ENCODE peak calls at places on chromosomes 11 and 22, in five cellular contexts. P is A549, H is H1, B is GM12878, C is K562. Q is an unnamed sample.

GRCh38 chr11:43738600-43739409 is 58.3 kb downstream of the HSD17B12 start:
- DNase-seq in P (no peak), H (no peak), B (no peak), C (peak), Q (peak)

GRCh38 chr11:32487270-32487669 is 51.9 kb upstream of the WT1 start:
- DNase-seq in P (peak), H (no peak), B (no peak), C (peak), Q (no peak)

GRCh38 chr11:67262731-67263675 is 3.3 kb upstream of the GRK2 start:
- DNase-seq in P (peak), H (peak), B (no peak), C (peak), Q (peak)

GRCh38 chr11:115869780-115870431 is 365.7 kb upstream of the CADM1 start:
- DNase-seq in P (peak), H (peak), B (peak), C (peak), Q (peak)

GRCh38 chr22:46602025-46602424 is 18.2 kb upstream of the GRAMD4 start:
- DNase-seq in P (no peak), H (no peak), B (no peak), C (no peak), Q (no peak)

GRCh38 chr11:2665747-2666710 is 33.8 kb downstream of the KCNQ1OT1 start:
- DNase-seq in P (no peak), H (no peak), B (no peak), C (no peak), Q (no peak)

GRCh38 chr11:6298605-6299004 is 21.7 kb downstream of the CAVIN3 start:
- DNase-seq in P (peak), H (peak), B (no peak), C (peak), Q (peak)

GRCh38 chr22:32067613-32068012 is 24.6 kb downstream of the SLC5A1 start:
- DNase-seq in P (no peak), H (no peak), B (no peak), C (no peak), Q (no peak)

GRCh38 chr11:68158580-68158979 is 37.4 kb upstream of the CHKA start:
- DNase-seq in P (no peak), H (no peak), B (no peak), C (no peak), Q (no peak)

GRCh38 chr11:76327756-76328388 is 53.1 kb downstream of the THAP12 start:
- DNase-seq in P (no peak), H (no peak), B (no peak), C (no peak), Q (no peak)

GRCh38 chr11:76327223-76327622 is 53.7 kb downstream of the THAP12 start:
- DNase-seq in P (no peak), H (no peak), B (no peak), C (peak), Q (no peak)

GRCh38 chr11:76329983-76330382 is 50.9 kb downstream of the THAP12 start:
- DNase-seq in P (no peak), H (peak), B (no peak), C (no peak), Q (peak)

GRCh38 chr11:76330651-76331050 is 50.3 kb downstream of the THAP12 start:
- DNase-seq in P (no peak), H (no peak), B (no peak), C (no peak), Q (no peak)

DNA sequence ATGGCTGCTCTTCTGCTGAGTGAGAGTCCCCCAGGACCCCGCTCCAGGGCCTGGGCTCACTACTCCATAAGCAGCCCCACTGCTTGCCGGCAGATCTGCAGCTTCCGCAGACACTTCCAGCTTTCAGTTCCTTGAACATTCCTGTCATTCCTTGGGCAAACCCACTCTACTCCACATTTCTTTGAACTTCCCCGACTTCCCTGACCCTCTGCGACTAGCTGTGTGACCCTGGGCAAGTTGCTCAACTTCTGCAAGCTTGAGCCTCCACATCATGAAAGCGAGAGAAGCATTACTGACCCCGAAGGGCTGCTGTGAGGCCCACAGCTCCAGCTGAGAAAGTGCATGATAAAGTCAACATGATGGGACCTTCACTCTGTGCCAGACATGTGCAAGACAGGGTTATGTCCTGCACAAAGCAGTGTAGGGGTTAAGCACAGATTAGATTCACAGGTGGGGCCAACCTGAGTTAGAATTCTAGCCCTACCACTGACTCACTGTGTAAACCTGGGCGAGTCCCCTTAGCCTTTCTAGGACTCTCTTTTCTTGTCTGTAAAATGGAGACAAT is 51.8 kb downstream of the THAP12 start:
- DNase-seq in P (no peak), H (peak), B (no peak), C (no peak), Q (peak)
- TF ChIP-seq KDM1A in P (no peak), H (no peak), B (no peak), C (no peak), Q (no peak)

GRCh38 chr11:19777032-19777341 is 64.3 kb downstream of the NAV2 start:
- DNase-seq in P (peak), H (peak), B (no peak), C (no peak), Q (no peak)
- TF ChIP-seq KDM1A in P (no peak), H (no peak), B (no peak), C (no peak), Q (no peak)

GRCh38 chr11:120547871-120548681 is 36.5 kb downstream of the GRIK4 start:
- DNase-seq in P (peak), H (no peak), B (no peak), C (no peak), Q (peak)

GRCh38 chr11:120547301-120547700 is 35.8 kb downstream of the GRIK4 start:
- DNase-seq in P (no peak), H (no peak), B (no peak), C (no peak), Q (no peak)

GRCh38 chr11:120548682-120549209 is 37.2 kb downstream of the GRIK4 start:
- DNase-seq in P (no peak), H (no peak), B (no peak), C (no peak), Q (no peak)

GRCh38 chr11:120545813-120546212 is 34.3 kb downstream of the GRIK4 start:
- DNase-seq in P (no peak), H (no peak), B (no peak), C (no peak), Q (no peak)

DNA sequence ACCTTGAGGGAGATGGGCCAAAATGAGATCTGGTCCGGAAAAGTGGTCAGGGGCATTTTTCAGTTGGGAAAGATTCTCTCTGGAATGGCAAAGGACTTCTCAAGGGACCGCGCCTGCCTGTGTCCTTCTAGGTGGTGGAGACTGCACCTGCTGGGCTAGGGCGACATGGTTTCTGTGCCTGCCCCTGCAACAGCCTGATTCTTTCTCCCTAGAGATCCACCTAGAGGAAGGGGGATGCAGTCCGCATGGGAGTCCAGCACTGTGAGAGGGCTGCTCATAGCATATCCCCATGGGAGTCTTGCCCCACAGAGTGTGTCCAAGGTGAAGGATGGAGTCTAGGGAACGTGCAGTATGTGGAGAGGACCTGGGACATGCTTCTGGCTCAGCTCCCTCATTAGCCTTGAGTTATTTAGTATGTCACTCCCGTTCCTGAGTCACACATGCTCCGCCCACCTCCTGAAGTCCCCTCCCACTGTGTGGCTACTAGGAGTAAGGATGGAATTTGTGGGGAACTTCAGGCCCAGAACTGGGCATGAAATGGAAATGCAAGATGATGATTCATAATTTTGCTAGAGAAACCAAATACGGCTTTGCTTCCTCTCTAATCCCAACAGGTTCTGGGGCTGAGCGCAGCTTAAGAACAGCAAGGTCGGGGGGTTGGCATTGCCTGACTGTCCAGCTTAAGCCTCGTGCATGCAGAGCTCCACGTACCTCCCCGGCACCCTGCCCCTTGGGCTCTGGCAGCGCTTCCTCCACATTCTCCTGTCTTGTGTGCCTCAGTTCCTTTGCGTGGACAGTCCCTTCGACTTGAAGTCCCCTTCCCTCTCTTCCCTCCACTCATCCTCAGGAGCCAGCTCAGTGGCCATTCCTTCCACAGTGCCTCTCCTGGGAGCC is 35.0 kb downstream of the GRIK4 start:
- DNase-seq in P (peak), H (no peak), B (no peak), C (peak), Q (no peak)
- TF ChIP-seq KDM1A in P (no peak), H (no peak), B (no peak), C (no peak), Q (no peak)

DNA sequence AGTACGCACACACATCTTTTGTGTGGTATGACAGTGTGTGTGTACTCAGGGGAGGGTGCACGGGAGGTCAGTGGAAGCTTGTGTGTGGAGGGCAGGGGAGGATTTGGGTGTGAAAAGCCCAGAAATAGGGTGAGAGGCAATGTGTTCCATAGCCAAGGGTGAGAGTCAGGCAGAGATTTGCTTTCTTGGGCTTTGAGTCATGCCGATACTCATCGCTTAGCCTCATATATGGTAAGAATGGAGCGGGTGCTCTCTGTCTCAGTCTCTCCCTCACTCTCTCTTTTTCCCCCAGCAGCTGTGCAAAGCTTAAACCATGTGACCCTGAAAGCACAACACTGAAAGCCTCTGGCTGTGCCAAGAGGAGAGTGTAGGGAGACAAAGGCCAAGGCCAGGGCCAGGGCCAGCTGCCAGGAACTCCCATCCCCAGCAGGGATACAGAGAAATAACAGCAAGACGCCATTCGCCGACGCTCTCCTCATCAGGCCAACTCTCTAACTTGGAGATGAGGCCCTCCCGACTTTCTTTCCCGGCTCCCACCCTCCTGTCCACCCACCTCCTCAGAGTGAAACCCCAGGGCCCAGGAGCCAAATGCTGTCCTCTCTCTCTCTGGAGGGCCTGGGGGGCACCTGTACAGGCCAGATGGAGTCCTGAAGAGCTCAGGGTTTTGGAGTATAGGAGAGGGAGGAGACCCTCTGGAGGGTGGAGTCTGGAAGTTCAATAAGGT is 20.3 kb upstream of the MICAL3 start:
- DNase-seq in P (no peak), H (no peak), B (no peak), C (no peak), Q (peak)
- TF ChIP-seq KDM1A in P (no peak), H (no peak), B (no peak), C (no peak), Q (peak)

DNA sequence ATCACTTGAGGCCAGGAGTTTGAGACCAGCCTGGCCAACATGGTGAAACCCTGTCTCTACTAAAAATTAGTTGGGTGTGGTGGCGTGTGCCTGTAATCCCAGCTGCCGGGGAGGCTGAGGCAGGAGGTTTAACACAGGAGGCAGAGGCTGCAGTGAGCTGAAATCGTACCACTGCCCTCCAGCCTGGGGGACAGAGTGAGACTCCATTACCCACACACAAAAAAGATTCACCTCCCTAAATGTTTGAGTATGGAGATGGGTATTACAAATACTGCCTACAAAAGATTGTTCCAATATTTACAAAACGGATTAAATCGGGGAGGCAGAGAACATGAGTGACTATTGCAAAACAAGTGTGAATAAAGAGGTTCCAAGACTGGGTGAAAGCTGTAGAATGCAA is 98.3 kb downstream of the PICALM start:
- DNase-seq in P (no peak), H (no peak), B (no peak), C (no peak), Q (peak)
- TF ChIP-seq KDM1A in P (no peak), H (no peak), B (no peak), C (no peak), Q (no peak)

GRCh38 chr11:18203723-18204122 is 31.1 kb downstream of the MRGPRX4 start:
- DNase-seq in P (peak), H (peak), B (no peak), C (peak), Q (peak)
- TF ChIP-seq KDM1A in P (no peak), H (no peak), B (no peak), C (no peak), Q (no peak)

DNA sequence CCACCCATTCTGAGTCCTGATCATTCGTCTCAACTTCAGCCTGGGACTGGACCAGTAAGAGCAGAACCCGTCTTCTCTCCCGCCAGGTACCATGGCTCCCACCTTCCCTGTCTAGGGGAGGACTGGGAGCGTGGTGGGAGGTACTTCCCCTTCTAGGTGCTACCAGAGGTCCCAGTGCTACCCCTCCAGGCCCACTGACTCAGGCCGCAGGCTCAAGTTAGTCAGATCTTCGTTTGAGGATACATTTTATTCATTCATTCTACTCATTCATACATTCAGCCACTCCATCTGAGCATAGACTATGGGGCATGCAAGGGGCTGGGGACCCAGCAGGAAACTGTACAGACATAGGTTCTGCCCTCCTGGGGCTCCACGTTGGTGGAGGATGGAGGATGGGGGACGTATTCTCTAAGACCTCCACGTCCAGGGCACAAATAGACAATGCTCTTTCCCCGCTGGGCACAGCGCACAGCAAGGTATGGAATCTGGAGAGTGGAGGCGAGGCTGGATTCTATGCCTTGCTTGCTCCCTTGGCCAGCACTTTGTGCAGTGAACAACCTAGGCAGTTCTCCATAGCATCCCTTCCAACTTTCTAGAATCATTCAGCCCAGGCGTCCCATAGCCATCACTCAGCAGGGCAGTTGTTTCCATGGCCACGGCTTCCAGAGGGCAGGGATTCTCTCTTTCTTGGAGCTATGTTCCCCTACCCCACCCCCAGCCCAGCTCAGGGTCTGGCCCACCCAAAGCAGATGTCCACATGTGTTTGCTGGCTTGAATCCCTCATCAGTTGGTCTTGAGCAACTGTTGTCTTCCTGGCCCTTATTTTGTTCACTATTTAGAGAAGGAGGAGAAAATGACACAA is 1.1 kb upstream of the RAB3IL1 start:
- DNase-seq in P (no peak), H (no peak), B (no peak), C (no peak), Q (no peak)
- TF ChIP-seq KDM1A in P (no peak), H (no peak), B (no peak), C (no peak), Q (no peak)

GRCh38 chr11:46120361-46120710 is 918 bp downstream of the PHF21A start:
- DNase-seq in P (no peak), H (no peak), B (no peak), C (no peak), Q (no peak)
- TF ChIP-seq KDM1A in P (no peak), H (no peak), B (no peak), C (no peak), Q (no peak)

GRCh38 chr11:112156594-112157273 is 7.2 kb downstream of the IL18 start:
- DNase-seq in P (no peak), H (no peak), B (no peak), C (no peak), Q (no peak)

GRCh38 chr11:112156153-112156552 is 7.7 kb downstream of the IL18 start:
- DNase-seq in P (no peak), H (no peak), B (no peak), C (no peak), Q (no peak)

GRCh38 chr11:112159098-112159761 is 4.7 kb downstream of the IL18 start:
- DNase-seq in P (no peak), H (no peak), B (no peak), C (no peak), Q (no peak)

GRCh38 chr11:112160452-112160851 is 3.4 kb downstream of the IL18 start:
- DNase-seq in P (no peak), H (no peak), B (no peak), C (no peak), Q (no peak)

DNA sequence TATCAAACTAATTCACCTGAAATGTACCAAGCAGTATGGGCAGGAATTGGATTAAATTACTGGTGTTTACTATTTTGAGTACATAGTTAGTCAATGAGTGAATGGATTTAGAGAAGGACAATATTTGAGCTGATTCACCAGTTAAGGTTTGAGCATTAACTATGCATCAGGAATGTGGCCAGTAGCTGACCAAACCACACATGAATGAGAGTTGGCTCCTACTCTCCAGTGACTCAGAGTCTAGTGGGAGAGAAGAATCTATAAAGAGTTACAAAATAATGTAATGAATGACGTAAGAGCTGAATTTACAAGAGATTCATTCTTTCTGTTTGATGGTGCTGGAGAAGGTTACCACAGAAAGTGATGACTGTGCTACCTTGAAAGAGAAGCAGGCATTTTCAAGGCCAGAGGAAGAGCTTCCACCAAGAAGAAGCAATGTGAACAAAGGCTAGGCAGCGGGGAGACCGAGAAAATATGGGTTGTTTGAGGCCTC is 6.6 kb downstream of the IL18 start:
- DNase-seq in P (peak), H (no peak), B (no peak), C (no peak), Q (peak)
- TF ChIP-seq KDM1A in P (no peak), H (no peak), B (no peak), C (no peak), Q (no peak)

DNA sequence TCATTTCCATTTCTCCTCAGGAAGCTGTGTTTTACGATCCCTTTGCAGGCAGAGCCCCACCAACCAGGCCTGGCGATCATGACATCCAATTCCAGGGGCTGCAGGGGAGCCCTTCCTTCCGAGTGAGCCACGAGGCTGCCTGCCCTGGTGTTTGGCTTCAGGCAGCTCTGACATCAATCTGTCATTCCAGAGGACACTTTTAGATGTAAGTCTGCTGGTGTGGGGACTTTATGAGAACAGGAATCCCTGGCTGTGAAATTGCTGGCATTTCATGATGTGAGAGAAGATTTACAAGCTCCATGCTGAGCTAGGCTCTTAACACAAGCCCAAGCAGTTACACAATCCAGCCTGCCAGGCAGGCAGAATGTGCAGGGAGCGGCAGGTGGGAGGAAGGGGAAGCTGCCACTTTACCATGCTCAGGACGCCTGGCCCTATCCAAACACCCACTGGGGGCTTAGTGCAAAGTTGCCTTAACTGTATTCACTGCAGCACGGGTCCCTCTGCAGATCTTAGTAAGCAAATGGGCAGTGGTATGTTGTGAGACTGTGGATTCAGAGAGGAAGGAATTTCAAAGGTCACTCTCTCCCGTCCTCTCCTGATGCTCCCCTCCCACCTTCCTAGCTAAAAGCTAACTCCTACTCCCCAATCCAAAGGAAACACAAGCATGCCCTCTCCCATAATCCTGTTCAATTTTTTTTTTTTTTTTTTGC is 43.4 kb upstream of the MICAL2 start:
- DNase-seq in P (peak), H (no peak), B (no peak), C (no peak), Q (peak)
- TF ChIP-seq KDM1A in P (no peak), H (no peak), B (no peak), C (no peak), Q (no peak)

Q was measured in HepG2.